ENCODE peak calls at places on chromosomes 2 and 18, in five cellular contexts. L is neuronal stem cell; A is stimulated activated CD8-positive, alpha-beta memory T cell treated with anti-CD3 and anti-CD28 coated beads, Interleukin-2, amount 100 ng/mL, for 1 hour; M is GDM1; S is frontal cortex. R is an unnamed sample.
A peak's percentile ranks its signal among the peaks of the same experiment; 100 is the strongest.

GRCh38 chr2:120849278-120849677 is 113.6 kb downstream of the GLI2 start:
- DNase-seq in S (no peak), M (no peak), L (no peak), A (no peak), R (no peak)

GRCh38 chr2:111221701-111222100 is 101.0 kb downstream of the BCL2L11 start:
- DNase-seq in L (no peak), S (no peak), M (no peak), A (no peak), R (no peak)

GRCh38 chr2:106097370-106098000 is 96.6 kb downstream of the UXS1 start:
- DNase-seq in S (no peak), M (no peak), A (no peak), L (no peak), R (no peak)

GRCh38 chr2:157871415-157871814 is 4.7 kb downstream of the ACVR1 start:
- DNase-seq in S (no peak), M (no peak), L (no peak), A (no peak), R (no peak)

GRCh38 chr2:159612255-159612901 is 4.0 kb downstream of the BAZ2B start:
- DNase-seq in M (no peak), S (no peak), A (no peak), L (peak; percentile 41), R (peak; percentile 55)

GRCh38 chr2:138423745-138424144 is 77.8 kb upstream of the SPOPL start:
- DNase-seq in A (no peak), S (no peak), M (no peak), L (no peak), R (no peak)

GRCh38 chr2:230751062-230751461 is 38.4 kb downstream of the CAB39 start:
- DNase-seq in A (no peak), M (no peak), L (no peak), S (no peak), R (no peak)

GRCh38 chr2:186496401-186496800 is 10.3 kb downstream of the ZC3H15 start:
- DNase-seq in L (no peak), M (no peak), A (no peak), S (no peak), R (no peak)

GRCh38 chr2:58919316-58919715 is 678.2 kb upstream of the FANCL start:
- DNase-seq in M (no peak), A (no peak), L (no peak), S (no peak), R (no peak)

GRCh38 chr18:49072524-49072934 is 121.8 kb upstream of the SMAD7 start:
- DNase-seq in M (no peak), S (no peak), A (no peak), L (no peak), R (peak; percentile 86)

GRCh38 chr2:174025271-174026121 is 60.3 kb upstream of the SP3 start:
- DNase-seq in M (no peak), L (no peak), S (no peak), A (no peak), R (no peak)

GRCh38 chr18:12703714-12704113 is 872 bp downstream of the PSMG2 start:
- DNase-seq in L (no peak), A (no peak), S (no peak), M (no peak), R (peak; percentile 63)

GRCh38 chr2:199092419-199092818 is 365.3 kb downstream of the SATB2 start:
- DNase-seq in L (no peak), S (no peak), M (no peak), A (no peak), R (no peak)

GRCh38 chr2:219630770-219631405 is 3.5 kb downstream of the SLC4A3 start:
- DNase-seq in S (no peak), M (no peak), L (no peak), A (no peak), R (peak; percentile 34)

GRCh38 chr18:27428120-27428519 is 243.0 kb upstream of the CHST9 start:
- DNase-seq in L (no peak), M (no peak), A (no peak), S (no peak), R (no peak)

GRCh38 chr2:202269585-202269984 is 4.0 kb downstream of the NOP58 start:
- DNase-seq in L (no peak), A (no peak), M (no peak), S (no peak), R (peak; percentile 57)

GRCh38 chr2:96832751-96833507 is 10.9 kb downstream of the ANKRD23 start:
- DNase-seq in L (peak; percentile 86), M (no peak), S (no peak), A (no peak), R (no peak)

GRCh38 chr18:36066731-36067117 is 635 bp downstream of the RPRD1A start:
- DNase-seq in S (no peak), L (no peak), A (no peak), M (no peak), R (peak; percentile 40)

GRCh38 chr18:74609535-74609934 is 11.9 kb downstream of the ZNF407 start:
- DNase-seq in A (no peak), M (no peak), S (no peak), L (no peak), R (no peak)

GRCh38 chr2:147297820-147298219 is 547.0 kb upstream of the ACVR2A start:
- DNase-seq in L (no peak), M (no peak), A (no peak), S (no peak), R (no peak)

GRCh38 chr2:174836345-174836999 is 72.2 kb upstream of the CHRNA1 start:
- DNase-seq in A (no peak), S (no peak), L (no peak), M (no peak), R (peak; percentile 31)

GRCh38 chr2:239716536-239717318 is 308.4 kb downstream of the NDUFA10 start:
- DNase-seq in S (peak; percentile 60), M (no peak), L (no peak), A (no peak), R (no peak)

GRCh38 chr2:64831977-64832328 is 157.2 kb upstream of the SLC1A4 start:
- DNase-seq in L (no peak), S (no peak), A (no peak), M (no peak), R (no peak)

GRCh38 chr18:59629894-59630293 is 67.3 kb downstream of the CCBE1 start:
- DNase-seq in M (no peak), L (no peak), S (no peak), A (no peak), R (no peak)

GRCh38 chr18:46071615-46071893 is 506 bp downstream of the PSTPIP2 start:
- DNase-seq in A (no peak), L (no peak), M (no peak), S (no peak), R (peak; percentile 54)

GRCh38 chr18:10851824-10852225 is 297.5 kb downstream of the PIEZO2 start:
- DNase-seq in A (no peak), M (peak; percentile 34), L (peak; percentile 35), S (peak; percentile 13), R (peak; percentile 96)

GRCh38 chr18:38545071-38545470 is 979.5 kb upstream of the CELF4 start:
- DNase-seq in A (no peak), M (peak; percentile 81), L (no peak), S (no peak), R (peak; percentile 63)

GRCh38 chr2:113211226-113212105 is 37.7 kb downstream of the PSD4 start:
- DNase-seq in L (no peak), M (no peak), A (no peak), S (no peak), R (no peak)

GRCh38 chr2:69704446-69704845 is 37.5 kb upstream of the ANXA4 start:
- DNase-seq in S (no peak), A (no peak), L (no peak), M (no peak), R (peak; percentile 11)

GRCh38 chr2:15993232-15993610 is 52.9 kb downstream of the MYCN start:
- DNase-seq in A (no peak), S (no peak), L (no peak), M (no peak), R (no peak)

GRCh38 chr18:9719421-9719981 is 11.4 kb downstream of the RAB31 start:
- DNase-seq in L (no peak), S (no peak), M (no peak), A (no peak), R (no peak)

GRCh38 chr18:62518460-62519375 is 4.1 kb upstream of the ZCCHC2 start:
- DNase-seq in M (no peak), A (no peak), S (no peak), L (no peak), R (peak; percentile 29)

GRCh38 chr18:44996261-44996660 is 315.6 kb downstream of the SETBP1 start:
- DNase-seq in A (no peak), L (no peak), M (no peak), S (no peak), R (peak; percentile 71)

GRCh38 chr2:3398837-3399236 is 19.3 kb downstream of the TRAPPC12 start:
- DNase-seq in M (no peak), L (no peak), A (no peak), S (no peak), R (no peak)

R was measured in OCI-M1.